ENCODE peak calls at places on chromosomes 1 and 21, in eight cellular contexts. Y is foreskin fibroblast; M is heart left ventricle; R is K562; U is CD8-positive, alpha-beta T cell; Q is lower leg skin; J is BJ; X is brain microvascular endothelial cell. A is an unnamed sample.

GRCh38 chr1:72282271-72282656 is at the start of gene NEGR1:
- DNase-seq in U (peak), J (no peak), Y (peak), Q (peak), R (no peak), X (peak), M (peak), A (peak)

GRCh38 chr1:162019006-162019405 is 4.7 kb downstream of the OLFML2B start:
- DNase-seq in Q (no peak), X (peak), U (no peak), Y (peak), R (no peak), M (no peak), J (no peak), A (no peak)

GRCh38 chr1:20981903-20982695 is 194.6 kb downstream of the EIF4G3 start:
- DNase-seq in Y (peak), J (no peak), Q (no peak), M (no peak), X (peak), R (no peak), U (no peak), A (no peak)

GRCh38 chr1:220874201-220874655 is 5.0 kb upstream of the HLX start:
- DNase-seq in Q (no peak), J (no peak), U (no peak), Y (peak), X (peak), R (peak), M (peak), A (peak)

GRCh38 chr1:153697191-153697872 is 18.8 kb downstream of the NPR1 start:
- DNase-seq in M (peak), Q (no peak), J (no peak), Y (no peak), X (no peak), U (no peak), R (peak), A (peak)

GRCh38 chr1:223556414-223557124 is 108.9 kb downstream of the CAPN8 start:
- DNase-seq in X (peak), R (peak), Q (no peak), J (no peak), Y (peak), M (no peak), U (no peak), A (peak)

GRCh38 chr1:221620437-221621384 is 121.2 kb downstream of the DUSP10 start:
- DNase-seq in X (no peak), Q (no peak), U (no peak), R (no peak), Y (peak), M (no peak), J (no peak), A (no peak)

GRCh38 chr21:35503646-35504045 is 454.5 kb upstream of the RUNX1 start:
- DNase-seq in U (no peak), X (no peak), J (no peak), M (peak), Y (peak), R (no peak), Q (no peak), A (no peak)

GRCh38 chr1:204450461-204451257 is 39.0 kb upstream of the PPP1R15B start:
- DNase-seq in R (peak), U (no peak), M (peak), J (no peak), X (no peak), Y (no peak), Q (no peak), A (no peak)

GRCh38 chr1:55534565-55535091 is 319.5 kb upstream of the USP24 start:
- DNase-seq in J (no peak), M (no peak), Y (no peak), X (no peak), U (no peak), Q (no peak), R (no peak), A (peak)

GRCh38 chr21:45151484-45152115 is 77.2 kb downstream of the ADARB1 start:
- DNase-seq in Y (peak), J (no peak), U (no peak), Q (peak), X (no peak), M (no peak), R (no peak), A (no peak)

GRCh38 chr1:110163591-110163990 is 13.3 kb downstream of the SLC6A17 start:
- DNase-seq in J (no peak), Q (no peak), X (no peak), U (no peak), R (no peak), M (no peak), Y (no peak), A (no peak)

GRCh38 chr1:21319447-21320407 is 29.5 kb upstream of the ECE1 start:
- DNase-seq in U (no peak), Y (no peak), Q (no peak), J (no peak), X (no peak), R (peak), M (no peak), A (no peak)

GRCh38 chr1:25563330-25564215 is 20.2 kb downstream of the LDLRAP1 start:
- DNase-seq in R (no peak), M (no peak), X (no peak), Y (no peak), J (no peak), U (no peak), Q (no peak), A (no peak)

GRCh38 chr1:99004270-99005141 is at the start of gene PLPPR5:
- DNase-seq in M (no peak), U (peak), J (no peak), Y (peak), Q (no peak), X (peak), R (no peak), A (peak)

GRCh38 chr21:23401278-23401677 is 2206.0 kb downstream of the MRPL39 start:
- DNase-seq in R (no peak), Y (no peak), Q (no peak), X (no peak), J (no peak), M (no peak), U (no peak), A (no peak)
- TF ChIP-seq CTCF in R (no peak), Y (no peak), Q (no peak), X (no peak), J (no peak), M (peak), U (no peak), A (no peak)

GRCh38 chr1:51088474-51088873 is 13.6 kb upstream of the C1orf185 start:
- DNase-seq in Q (no peak), U (no peak), Y (peak), X (peak), R (peak), J (no peak), M (no peak), A (no peak)
- TF ChIP-seq CTCF in Q (no peak), U (no peak), Y (no peak), X (peak), R (peak), J (peak), M (no peak), A (no peak)

GRCh38 chr1:13228343-13228781 is 2.4 kb upstream of the PRAMEF18 start:
- DNase-seq in R (peak), Q (no peak), U (no peak), X (no peak), J (no peak), M (no peak), Y (no peak), A (no peak)
- TF ChIP-seq CTCF in R (peak), Q (no peak), U (peak), X (peak), J (no peak), M (peak), Y (no peak), A (no peak)

GRCh38 chr1:37020653-37021277 is 13.6 kb downstream of the GRIK3 start:
- DNase-seq in M (no peak), R (peak), Y (no peak), U (no peak), J (no peak), X (no peak), Q (no peak), A (peak)
- TF ChIP-seq CTCF in M (no peak), R (peak), Y (no peak), U (no peak), J (no peak), X (no peak), Q (no peak), A (no peak)

DNA sequence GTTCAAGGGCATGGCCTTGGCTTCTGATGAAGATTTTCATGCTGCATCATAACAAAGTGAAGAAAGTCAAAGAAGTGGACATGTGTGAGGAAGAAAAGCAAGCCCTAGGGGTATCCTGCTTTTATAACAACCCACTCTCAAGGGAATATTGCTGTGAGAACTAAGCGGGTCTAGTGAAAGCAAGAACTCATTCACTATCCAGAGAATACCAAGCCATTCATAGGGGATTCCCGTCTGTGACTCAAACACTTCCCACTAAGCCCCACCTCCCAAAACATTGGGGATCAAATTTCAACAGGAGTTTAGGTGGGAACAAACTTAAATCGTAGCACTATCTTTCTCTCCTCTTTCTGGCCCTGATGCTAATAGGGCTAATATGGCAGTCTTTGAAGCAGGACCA is 98.5 kb upstream of the CTTNBP2NL start:
- DNase-seq in J (no peak), R (no peak), U (no peak), Y (no peak), M (no peak), X (no peak), Q (no peak), A (no peak)
- TF ChIP-seq CTCF in J (no peak), R (no peak), U (no peak), Y (no peak), M (no peak), X (no peak), Q (no peak), A (no peak)

GRCh38 chr1:208288495-208288894 is 44.3 kb upstream of the PLXNA2 start:
- DNase-seq in Y (no peak), J (no peak), Q (no peak), R (no peak), M (no peak), U (no peak), X (no peak), A (no peak)
- TF ChIP-seq CTCF in Y (no peak), J (no peak), Q (no peak), R (no peak), M (no peak), U (no peak), X (no peak), A (no peak)

A was measured in nephron progenitor cell.